ENCODE peak calls at places on chromosomes 11 and 22, in four cellular contexts. O is colonic mucosa, Z is heart left ventricle, N is neuronal stem cell. V is an unnamed sample.

GRCh38 chr11:118841469-118842222 is 42.0 kb upstream of the CXCR5 start:
- DNase-seq in N (no peak), O (no peak), Z (no peak), V (no peak)

GRCh38 chr11:90997241-90997640 is 774.4 kb upstream of the CHORDC1 start:
- DNase-seq in O (no peak), Z (no peak), N (no peak), V (no peak)

GRCh38 chr11:405323-405975 is 9.3 kb downstream of the SIGIRR start:
- DNase-seq in Z (peak; percentile 37), N (no peak), O (peak; percentile 44), V (peak; percentile 93)

GRCh38 chr11:10122337-10123197 is 171.5 kb downstream of the SBF2 start:
- DNase-seq in N (no peak), O (no peak), Z (no peak), V (no peak)

GRCh38 chr22:38862375-38863329 is 9.4 kb downstream of the CBX6 start:
- DNase-seq in O (no peak), N (no peak), Z (peak; percentile 66), V (peak; percentile 93)

GRCh38 chr11:70021586-70021985 is 56.5 kb upstream of the ANO1 start:
- DNase-seq in Z (no peak), O (no peak), N (no peak), V (no peak)

GRCh38 chr11:93933230-93933629 is 82.8 kb upstream of the VSTM5 start:
- DNase-seq in N (no peak), Z (no peak), O (no peak), V (no peak)

GRCh38 chr11:1156506-1157340 is 1.0 kb upstream of the MUC5AC start:
- DNase-seq in N (no peak), O (peak; percentile 8), Z (peak; percentile 13), V (no peak)

GRCh38 chr11:104028476-104028875 is 8.0 kb upstream of the DDI1 start:
- DNase-seq in O (no peak), Z (no peak), N (no peak), V (no peak)

GRCh38 chr11:117734596-117734995 is 62.4 kb downstream of the DSCAML1 start:
- DNase-seq in N (no peak), Z (no peak), O (no peak), V (no peak)

GRCh38 chr22:20117656-20118571 is 888 bp upstream of the TRMT2A start:
- DNase-seq in O (no peak), N (no peak), Z (no peak), V (peak; percentile 68)

GRCh38 chr11:128345316-128345715 is 242.0 kb downstream of the ETS1 start:
- DNase-seq in N (no peak), O (no peak), Z (no peak), V (no peak)

GRCh38 chr22:29138556-29138955 is 65.7 kb downstream of the KREMEN1 start:
- DNase-seq in N (no peak), Z (no peak), O (no peak), V (no peak)

GRCh38 chr22:50304528-50305392 is 2.7 kb downstream of the PLXNB2 start:
- DNase-seq in N (no peak), O (peak; percentile 77), Z (peak; percentile 57), V (peak; percentile 60)
- H3K4me1 ChIP-seq in N (peaks cover 43% of the 10 kb centered on the region), O (peaks cover 59% of the 10 kb centered on the region), Z (peaks cover 80% of the 10 kb centered on the region), V (peaks cover 16% of the 10 kb centered on the region)

GRCh38 chr11:19680824-19681368 is 31.7 kb upstream of the NAV2 start:
- DNase-seq in O (no peak), Z (no peak), N (no peak), V (no peak)
- H3K4me1 ChIP-seq in O (no peaks in the 10 kb centered on the region), Z (peaks cover 36% of the 10 kb centered on the region), N (peaks cover 11% of the 10 kb centered on the region), V (peaks cover 34% of the 10 kb centered on the region)

GRCh38 chr11:65572356-65573043 is at the start of gene FAM89B:
- DNase-seq in N (no peak), Z (peak; percentile 92), O (peak; percentile 97), V (peak; percentile 97)
- H3K4me1 ChIP-seq in N (peaks cover 37% of the 10 kb centered on the region), Z (peaks cover 71% of the 10 kb centered on the region), O (peaks cover 42% of the 10 kb centered on the region), V (peaks cover 17% of the 10 kb centered on the region)

DNA sequence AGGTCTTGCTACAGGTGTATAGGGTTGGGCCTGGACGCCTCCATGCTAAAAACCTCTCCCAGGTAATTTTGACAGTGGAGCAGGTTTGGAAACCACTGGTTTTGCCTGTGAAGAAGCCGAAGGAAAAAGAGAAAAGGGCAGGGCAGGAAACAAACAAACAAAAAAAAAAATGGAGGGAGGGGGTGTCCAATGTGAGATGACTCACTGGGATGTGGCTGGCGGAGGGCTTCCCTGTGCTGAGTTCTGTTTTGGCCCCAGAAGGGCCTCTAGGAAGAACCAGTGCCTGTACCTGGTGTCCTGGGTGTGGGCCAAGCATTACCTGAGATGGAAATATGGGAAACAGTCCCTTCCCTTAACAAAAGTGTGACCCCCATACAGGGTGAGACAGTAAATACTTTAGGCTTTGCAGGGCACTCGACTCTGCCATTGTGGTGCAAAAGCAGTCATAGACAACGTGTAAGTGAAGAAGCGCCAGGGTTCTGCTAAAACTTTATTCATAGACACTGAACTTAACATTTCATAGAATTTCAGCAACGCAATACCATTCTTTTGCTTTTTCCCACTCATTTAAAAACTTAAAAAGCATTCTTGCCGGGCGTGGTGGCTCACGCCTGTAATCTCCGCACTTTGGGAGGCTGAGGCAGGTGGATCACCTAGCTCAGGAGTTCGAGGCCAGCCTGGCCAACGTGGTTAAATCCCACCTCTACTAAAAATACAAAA is 9.5 kb upstream of the DGKZ start:
- DNase-seq in N (no peak), Z (no peak), O (no peak), V (no peak)
- H3K4me1 ChIP-seq in N (peaks cover 29% of the 10 kb centered on the region), Z (peaks cover 41% of the 10 kb centered on the region), O (peaks cover 2% of the 10 kb centered on the region), V (peaks cover 16% of the 10 kb centered on the region)

GRCh38 chr22:44026066-44026629 is 2.0 kb downstream of the PARVB start:
- DNase-seq in O (no peak), N (no peak), Z (peak; percentile 61), V (no peak)
- H3K4me1 ChIP-seq in O (no peaks in the 10 kb centered on the region), N (peaks cover 5% of the 10 kb centered on the region), Z (peaks cover 49% of the 10 kb centered on the region), V (peaks cover 12% of the 10 kb centered on the region)